ENCODE peak calls at places on chromosomes 4 and X, in seven cellular contexts. Y is neural progenitor cell, D is dorsolateral prefrontal cortex, N is sigmoid colon, K is right lobe of liver, T is GM06990, V is fibroblast of pulmonary artery. Q is an unnamed sample.

GRCh38 chr4:150411527-150411926 is 170.4 kb upstream of the MAB21L2 start:
- DNase-seq in Y (peak; percentile 2), D (no peak), N (no peak), K (no peak), T (no peak), V (peak; percentile 21), Q (no peak)

GRCh38 chr4:93776386-93777080 is 52.0 kb upstream of the ATOH1 start:
- DNase-seq in Y (no peak), D (no peak), N (no peak), K (no peak), T (no peak), V (peak; percentile 57), Q (no peak)

GRCh38 chr4:8306511-8307021 is 37.0 kb downstream of the HTRA3 start:
- DNase-seq in Y (no peak), D (peak; percentile 20), N (peak; percentile 73), K (peak; percentile 42), T (no peak), V (peak; percentile 11), Q (peak; percentile 12)

GRCh38 chr4:161564230-161564834 is 599.5 kb downstream of the FSTL5 start:
- DNase-seq in Y (no peak), D (no peak), N (no peak), K (no peak), T (no peak), V (peak; percentile 37), Q (peak; percentile 18)

GRCh38 chr4:140637836-140638235 is 69.1 kb upstream of the UCP1 start:
- DNase-seq in Y (peak; percentile 68), D (no peak), N (no peak), K (no peak), T (no peak), V (peak; percentile 42), Q (peak; percentile 10)

GRCh38 chrX:3803305-3803704 is 89.9 kb upstream of the PRKX start:
- DNase-seq in Y (no peak), D (no peak), N (no peak), K (no peak), T (no peak), V (no peak), Q (no peak)

GRCh38 chr4:53490965-53491622 is 100.2 kb downstream of the LNX1 start:
- DNase-seq in Y (peak; percentile 49), D (no peak), N (no peak), K (no peak), T (no peak), V (peak; percentile 97), Q (peak; percentile 98)

GRCh38 chr4:16715482-16715881 is 183.0 kb downstream of the LDB2 start:
- DNase-seq in Y (no peak), D (no peak), N (no peak), K (no peak), T (no peak), V (peak; percentile 26), Q (peak; percentile 39)

GRCh38 chrX:21831496-21831895 is 7.9 kb upstream of the MBTPS2 start:
- DNase-seq in Y (no peak), D (no peak), N (no peak), K (no peak), T (no peak), V (no peak), Q (no peak)

GRCh38 chr4:2249526-2249991 is 7.6 kb upstream of the HAUS3 start:
- DNase-seq in Y (no peak), D (no peak), N (no peak), K (no peak), T (peak; percentile 11), V (no peak), Q (no peak)

GRCh38 chr4:96473246-96473645 is 633.4 kb downstream of the PDHA2 start:
- DNase-seq in Y (no peak), D (no peak), N (no peak), K (no peak), T (no peak), V (no peak), Q (no peak)

GRCh38 chr4:106034751-106035150 is 139.5 kb downstream of the NPNT start:
- DNase-seq in Y (no peak), D (no peak), N (no peak), K (no peak), T (no peak), V (no peak), Q (no peak)

GRCh38 chr4:34720563-34720962 is 1523.8 kb downstream of the ARAP2 start:
- DNase-seq in Y (peak; percentile 48), D (no peak), N (no peak), K (no peak), T (no peak), V (peak; percentile 74), Q (peak; percentile 52)

GRCh38 chrX:56764153-56764974 is 35.3 kb downstream of the NBDY start:
- DNase-seq in Y (peak; percentile 86), D (peak; percentile 53), N (peak; percentile 91), K (peak; percentile 81), T (peak; percentile 86), V (peak; percentile 83), Q (peak; percentile 73)

GRCh38 chr4:102710986-102711385 is 49.8 kb downstream of the MANBA start:
- DNase-seq in Y (no peak), D (no peak), N (no peak), K (no peak), T (no peak), V (no peak), Q (no peak)

GRCh38 chr4:6200922-6201362 is 593 bp upstream of the JAKMIP1 start:
- DNase-seq in Y (no peak), D (no peak), N (peak; percentile 20), K (no peak), T (peak; percentile 54), V (no peak), Q (no peak)

GRCh38 chrX:145865082-145865481 is 47.5 kb downstream of the SLITRK2 start:
- DNase-seq in Y (no peak), D (no peak), N (no peak), K (no peak), T (no peak), V (no peak), Q (no peak)

GRCh38 chrX:6384391-6384790 is 150.5 kb downstream of the VCX3A start:
- DNase-seq in Y (peak; percentile 23), D (no peak), N (peak; percentile 65), K (no peak), T (no peak), V (no peak), Q (no peak)

GRCh38 chr4:63105839-63106238 is 1303.4 kb downstream of the TECRL start:
- DNase-seq in Y (no peak), D (no peak), N (no peak), K (no peak), T (no peak), V (no peak), Q (no peak)

GRCh38 chr4:74544655-74545361 is 99.9 kb downstream of the AREG start:
- DNase-seq in Y (no peak), D (no peak), N (no peak), K (no peak), T (no peak), V (peak; percentile 80), Q (no peak)
- H3K4me3 ChIP-seq in Y (no peak overlapping the region), D (no peak overlapping the region), N (no peak overlapping the region), K (no peak overlapping the region), T (no peak overlapping the region), V (peak overlapping the region; percentile 4), Q (no peak overlapping the region)

GRCh38 chr4:83195280-83195679 is 80.8 kb upstream of the PLAC8 start:
- DNase-seq in Y (no peak), D (no peak), N (no peak), K (no peak), T (no peak), V (no peak), Q (no peak)

GRCh38 chr4:83191026-83191425 is 76.5 kb upstream of the PLAC8 start:
- DNase-seq in Y (no peak), D (no peak), N (no peak), K (no peak), T (no peak), V (no peak), Q (no peak)

GRCh38 chr4:83189631-83190136 is 75.2 kb upstream of the PLAC8 start:
- DNase-seq in Y (peak; percentile 85), D (no peak), N (no peak), K (no peak), T (no peak), V (no peak), Q (no peak)
- TF ChIP-seq CTCF in Y (no peak), D (no peak), N (no peak), K (no peak), T (no peak), V (no peak), Q (no peak)

GRCh38 chr4:78428996-78429395 is 122.6 kb upstream of the ANXA3 start:
- DNase-seq in Y (no peak), D (no peak), N (no peak), K (no peak), T (no peak), V (no peak), Q (no peak)

GRCh38 chr4:78426972-78427371 is 124.6 kb upstream of the ANXA3 start:
- DNase-seq in Y (peak; percentile 32), D (no peak), N (no peak), K (no peak), T (no peak), V (no peak), Q (no peak)

GRCh38 chr4:78437608-78438088 is 113.9 kb upstream of the ANXA3 start:
- DNase-seq in Y (no peak), D (no peak), N (no peak), K (no peak), T (no peak), V (peak; percentile 12), Q (peak; percentile 68)

DNA sequence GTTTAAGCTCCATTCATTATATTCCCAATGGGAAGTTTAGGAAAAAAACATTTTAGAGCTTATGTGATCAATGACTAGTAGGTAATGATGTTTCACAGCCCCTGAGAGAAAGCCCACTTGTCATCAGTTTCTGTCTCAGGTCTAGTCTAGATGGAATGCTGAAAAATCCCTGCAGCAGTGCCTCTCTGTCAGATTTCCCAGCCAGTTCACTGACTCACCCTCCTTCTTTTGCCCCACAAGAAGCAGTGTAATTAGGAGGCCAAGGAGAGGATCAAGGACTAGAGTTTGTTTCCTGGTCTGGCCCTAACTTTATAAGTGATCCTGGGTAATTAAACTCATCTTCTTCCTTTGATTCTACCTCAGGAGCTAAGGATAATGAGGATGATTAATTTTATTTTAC is 118.7 kb upstream of the ANXA3 start:
- DNase-seq in Y (peak; percentile 28), D (no peak), N (no peak), K (no peak), T (no peak), V (peak; percentile 18), Q (peak; percentile 62)
- H3K4me3 ChIP-seq in Y (no peak overlapping the region), D (no peak overlapping the region), N (no peak overlapping the region), K (no peak overlapping the region), T (no peak overlapping the region), V (no peak overlapping the region), Q (no peak overlapping the region)

GRCh38 chr4:168337550-168337940 is 19.0 kb upstream of the DDX60 start:
- DNase-seq in Y (no peak), D (no peak), N (no peak), K (no peak), T (no peak), V (peak; percentile 38), Q (peak; percentile 17)

GRCh38 chr4:168335621-168336020 is 17.1 kb upstream of the DDX60 start:
- DNase-seq in Y (no peak), D (no peak), N (no peak), K (no peak), T (no peak), V (peak; percentile 13), Q (peak; percentile 12)

GRCh38 chr4:168336837-168337549 is 18.4 kb upstream of the DDX60 start:
- DNase-seq in Y (no peak), D (no peak), N (no peak), K (no peak), T (no peak), V (no peak), Q (no peak)

DNA sequence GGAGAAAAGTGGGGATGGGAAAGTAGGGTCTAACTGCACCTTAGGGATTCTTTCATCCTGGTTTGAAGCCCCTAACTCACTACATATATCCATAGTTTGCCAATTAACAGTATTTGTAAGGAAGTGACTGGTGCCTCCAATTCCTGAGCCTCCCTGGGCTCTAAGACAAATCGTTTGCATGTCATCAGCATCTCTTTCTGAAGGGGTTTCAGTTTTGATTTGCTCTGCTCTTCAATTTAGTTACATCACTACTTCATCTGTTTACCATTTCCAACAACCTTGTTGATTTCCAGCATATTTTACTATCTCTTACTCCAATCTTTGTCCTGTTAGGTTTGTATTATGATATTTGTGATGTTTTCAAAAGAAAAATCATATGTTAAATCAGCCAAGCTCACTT is 15.5 kb upstream of the DDX60 start:
- DNase-seq in Y (no peak), D (no peak), N (no peak), K (no peak), T (no peak), V (no peak), Q (no peak)
- TF ChIP-seq CTCF in Y (no peak), D (no peak), N (no peak), K (no peak), T (no peak), V (no peak), Q (no peak)